ENCODE peak calls at places on chromosomes 7 and 10, in five cellular contexts. One of them, this sample, is unnamed.

GRCh38 chr10:102395677-102396197 is at the start of gene NFKB2:
- DNase-seq in endothelial cell: no peak
- DNase-seq in tibial nerve: no peak
- DNase-seq in H9: no peak
- DNase-seq in fibroblast of lung: no peak
- DNase-seq in this sample: peak; percentile 51

GRCh38 chr7:55132890-55133551 is 114.2 kb downstream of the EGFR start:
- DNase-seq in endothelial cell: no peak
- DNase-seq in tibial nerve: peak; percentile 61
- DNase-seq in H9: no peak
- DNase-seq in fibroblast of lung: peak; percentile 98
- DNase-seq in this sample: peak; percentile 97

GRCh38 chr10:116704926-116705325 is 37.4 kb downstream of the HSPA12A start:
- DNase-seq in endothelial cell: no peak
- DNase-seq in tibial nerve: no peak
- DNase-seq in H9: no peak
- DNase-seq in fibroblast of lung: no peak
- DNase-seq in this sample: no peak

GRCh38 chr7:82164813-82165212 is 278.8 kb downstream of the CACNA2D1 start:
- DNase-seq in endothelial cell: no peak
- DNase-seq in tibial nerve: no peak
- DNase-seq in H9: no peak
- DNase-seq in fibroblast of lung: peak; percentile 82
- DNase-seq in this sample: no peak

GRCh38 chr7:115676080-115676479 is 354.5 kb downstream of the TFEC start:
- DNase-seq in endothelial cell: peak; percentile 11
- DNase-seq in tibial nerve: no peak
- DNase-seq in H9: no peak
- DNase-seq in fibroblast of lung: peak; percentile 79
- DNase-seq in this sample: no peak

GRCh38 chr10:118047363-118047719 is 600 bp upstream of the RAB11FIP2 start:
- DNase-seq in endothelial cell: no peak
- DNase-seq in tibial nerve: no peak
- DNase-seq in H9: no peak
- DNase-seq in fibroblast of lung: no peak
- DNase-seq in this sample: no peak

GRCh38 chr7:158432369-158433270 is 155.0 kb downstream of the PTPRN2 start:
- DNase-seq in endothelial cell: no peak
- DNase-seq in tibial nerve: no peak
- DNase-seq in H9: no peak
- DNase-seq in fibroblast of lung: peak; percentile 67
- DNase-seq in this sample: peak; percentile 98

GRCh38 chr7:127396184-127396583 is 3.7 kb upstream of the ZNF800 start:
- DNase-seq in endothelial cell: no peak
- DNase-seq in tibial nerve: no peak
- DNase-seq in H9: peak; percentile 33
- DNase-seq in fibroblast of lung: peak; percentile 14
- DNase-seq in this sample: peak; percentile 18

GRCh38 chr7:87216701-87217508 is 2.6 kb downstream of the TMEM243 start:
- DNase-seq in endothelial cell: no peak
- DNase-seq in tibial nerve: no peak
- DNase-seq in H9: no peak
- DNase-seq in fibroblast of lung: no peak
- DNase-seq in this sample: no peak

GRCh38 chr7:12685550-12685949 is 1.9 kb upstream of the ARL4A start:
- DNase-seq in endothelial cell: peak; percentile 54
- DNase-seq in tibial nerve: no peak
- DNase-seq in H9: peak; percentile 81
- DNase-seq in fibroblast of lung: peak; percentile 53
- DNase-seq in this sample: peak; percentile 46
- TF ChIP-seq CTCF in endothelial cell: peak; percentile 55
- TF ChIP-seq CTCF in tibial nerve: no peak
- TF ChIP-seq CTCF in H9: peak; percentile 75
- TF ChIP-seq CTCF in fibroblast of lung: peak; percentile 51
- TF ChIP-seq CTCF in this sample: peak; percentile 14

GRCh38 chr10:132253092-132253687 is 54.6 kb downstream of the STK32C start:
- DNase-seq in endothelial cell: no peak
- DNase-seq in tibial nerve: no peak
- DNase-seq in H9: no peak
- DNase-seq in fibroblast of lung: no peak
- DNase-seq in this sample: no peak

GRCh38 chr10:132251928-132252327 is 55.8 kb downstream of the STK32C start:
- DNase-seq in endothelial cell: no peak
- DNase-seq in tibial nerve: no peak
- DNase-seq in H9: no peak
- DNase-seq in fibroblast of lung: no peak
- DNase-seq in this sample: no peak

GRCh38 chr10:132250456-132251223 is 57.1 kb downstream of the STK32C start:
- DNase-seq in endothelial cell: no peak
- DNase-seq in tibial nerve: no peak
- DNase-seq in H9: no peak
- DNase-seq in fibroblast of lung: no peak
- DNase-seq in this sample: no peak

GRCh38 chr10:132254841-132255240 is 52.9 kb downstream of the STK32C start:
- DNase-seq in endothelial cell: no peak
- DNase-seq in tibial nerve: no peak
- DNase-seq in H9: no peak
- DNase-seq in fibroblast of lung: no peak
- DNase-seq in this sample: no peak

DNA sequence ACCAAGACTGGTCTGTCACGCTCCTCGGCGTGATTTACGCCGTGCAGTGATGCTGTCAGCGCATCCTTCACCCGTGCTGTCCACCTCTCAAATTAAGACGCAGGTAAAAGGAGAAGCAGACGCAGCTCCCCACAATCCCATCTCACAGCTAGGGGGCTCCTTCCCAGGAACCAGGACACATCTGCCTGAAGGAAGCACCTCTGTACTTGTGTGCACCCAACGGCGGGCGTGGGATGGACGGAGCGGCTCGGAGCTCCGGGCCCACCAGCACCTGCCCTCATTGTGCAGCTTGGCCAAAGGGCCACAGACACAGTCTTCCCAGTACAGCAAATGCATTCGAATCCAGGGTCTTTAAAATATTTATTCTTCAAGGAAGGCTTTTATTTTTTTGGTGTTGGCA is 55.3 kb downstream of the STK32C start:
- DNase-seq in endothelial cell: no peak
- DNase-seq in tibial nerve: no peak
- DNase-seq in H9: no peak
- DNase-seq in fibroblast of lung: no peak
- DNase-seq in this sample: no peak
- TF ChIP-seq CTCF in endothelial cell: no peak
- TF ChIP-seq CTCF in tibial nerve: no peak
- TF ChIP-seq CTCF in H9: peak; percentile 46
- TF ChIP-seq CTCF in fibroblast of lung: no peak
- TF ChIP-seq CTCF in this sample: no peak

GRCh38 chr7:144786522-144786921 is 49.3 kb downstream of the TPK1 start:
- DNase-seq in endothelial cell: peak; percentile 4
- DNase-seq in tibial nerve: no peak
- DNase-seq in H9: no peak
- DNase-seq in fibroblast of lung: no peak
- DNase-seq in this sample: peak; percentile 23

GRCh38 chr7:144784943-144785342 is 50.9 kb downstream of the TPK1 start:
- DNase-seq in endothelial cell: no peak
- DNase-seq in tibial nerve: no peak
- DNase-seq in H9: no peak
- DNase-seq in fibroblast of lung: no peak
- DNase-seq in this sample: peak; percentile 22

GRCh38 chr7:144786079-144786478 is 49.8 kb downstream of the TPK1 start:
- DNase-seq in endothelial cell: no peak
- DNase-seq in tibial nerve: no peak
- DNase-seq in H9: no peak
- DNase-seq in fibroblast of lung: no peak
- DNase-seq in this sample: no peak

GRCh38 chr7:144785491-144785890 is 50.4 kb downstream of the TPK1 start:
- DNase-seq in endothelial cell: no peak
- DNase-seq in tibial nerve: no peak
- DNase-seq in H9: no peak
- DNase-seq in fibroblast of lung: no peak
- DNase-seq in this sample: no peak

DNA sequence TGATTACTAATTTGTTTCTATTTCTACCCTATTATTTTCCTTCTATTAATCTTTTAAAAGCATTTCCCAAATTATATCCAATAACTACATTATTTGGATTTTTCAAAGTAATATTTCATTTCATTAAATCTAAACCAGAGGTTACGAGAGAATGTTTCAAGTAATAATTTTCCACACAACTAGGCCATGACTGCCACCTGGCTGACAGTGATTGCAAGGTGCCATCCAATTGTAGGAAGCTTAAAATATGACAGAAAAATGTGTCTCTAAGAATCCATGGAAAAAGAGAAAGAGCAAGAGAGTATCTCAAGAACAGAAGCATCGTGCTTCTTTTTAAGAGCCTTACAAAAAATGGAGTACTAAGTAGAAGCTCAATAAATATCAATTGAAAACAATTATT is 48.7 kb downstream of the TPK1 start:
- DNase-seq in endothelial cell: peak; percentile 5
- DNase-seq in tibial nerve: no peak
- DNase-seq in H9: no peak
- DNase-seq in fibroblast of lung: no peak
- DNase-seq in this sample: peak; percentile 29
- TF ChIP-seq CTCF in endothelial cell: peak; percentile 43
- TF ChIP-seq CTCF in tibial nerve: no peak
- TF ChIP-seq CTCF in H9: peak; percentile 57
- TF ChIP-seq CTCF in fibroblast of lung: no peak
- TF ChIP-seq CTCF in this sample: peak; percentile 17

DNA sequence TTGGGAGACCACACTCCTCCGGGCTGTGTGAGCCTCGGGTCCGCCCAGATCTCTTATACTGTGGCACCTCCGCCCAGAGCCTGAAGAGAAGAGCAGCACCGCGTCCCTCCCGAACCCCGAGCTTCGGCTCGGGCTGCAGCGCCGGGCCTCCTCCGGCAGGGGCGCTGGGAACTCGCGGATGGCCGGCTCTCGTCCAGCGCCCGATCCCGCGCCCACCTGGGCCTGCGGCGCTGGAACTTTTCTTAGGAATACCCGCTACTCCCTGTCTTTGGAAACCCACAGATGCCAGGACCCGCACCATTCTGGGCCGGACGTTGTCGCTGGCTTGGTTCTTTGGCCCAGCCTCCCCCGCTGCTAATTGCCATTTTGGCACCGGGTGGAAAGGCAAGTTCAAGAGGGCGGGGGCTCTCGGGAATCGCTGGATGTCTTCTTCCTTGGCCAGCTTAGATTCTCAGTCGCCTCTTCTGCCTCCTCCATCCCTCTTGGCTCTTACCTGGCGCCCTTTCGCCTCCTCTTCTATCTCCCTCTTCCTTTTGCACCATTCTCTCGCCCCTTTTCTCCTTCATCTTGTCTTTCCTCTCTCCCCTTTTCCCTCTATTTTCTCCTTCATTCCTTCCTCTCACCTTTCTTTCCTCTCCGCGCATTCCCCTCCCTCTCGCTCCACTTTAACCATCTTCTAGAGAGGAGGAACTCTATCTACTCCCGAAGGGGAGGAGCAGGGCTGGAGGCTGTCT is 2.1 kb upstream of the SORCS3 start:
- DNase-seq in endothelial cell: peak; percentile 78
- DNase-seq in tibial nerve: no peak
- DNase-seq in H9: peak; percentile 83
- DNase-seq in fibroblast of lung: no peak
- DNase-seq in this sample: no peak
- TF ChIP-seq CTCF in endothelial cell: peak; percentile 68
- TF ChIP-seq CTCF in tibial nerve: peak; percentile 41
- TF ChIP-seq CTCF in H9: peak; percentile 86
- TF ChIP-seq CTCF in fibroblast of lung: peak; percentile 9
- TF ChIP-seq CTCF in this sample: peak; percentile 38

DNA sequence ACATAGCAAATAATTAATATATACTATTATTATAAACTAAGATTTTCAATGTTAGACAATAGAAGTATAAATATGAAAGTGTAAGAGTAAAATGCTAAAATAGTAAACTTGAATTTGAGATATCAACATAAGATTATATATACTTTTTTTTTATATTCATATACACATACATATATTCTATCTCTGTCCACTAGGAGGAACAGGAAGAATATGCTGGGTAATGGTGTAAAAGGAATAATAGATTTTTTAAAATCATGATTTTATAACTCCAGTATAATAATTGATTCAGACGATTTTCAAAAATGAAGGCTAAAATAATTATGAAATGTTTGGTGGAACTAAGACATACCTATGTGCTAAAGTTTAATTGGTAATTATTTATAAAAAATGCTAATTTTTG is 37.7 kb downstream of the AGMO start:
- DNase-seq in endothelial cell: no peak
- DNase-seq in tibial nerve: no peak
- DNase-seq in H9: no peak
- DNase-seq in fibroblast of lung: no peak
- DNase-seq in this sample: no peak
- TF ChIP-seq CTCF in endothelial cell: no peak
- TF ChIP-seq CTCF in tibial nerve: no peak
- TF ChIP-seq CTCF in H9: no peak
- TF ChIP-seq CTCF in fibroblast of lung: no peak
- TF ChIP-seq CTCF in this sample: no peak

GRCh38 chr7:17971392-17971791 is 31.1 kb upstream of the SNX13 start:
- DNase-seq in endothelial cell: no peak
- DNase-seq in tibial nerve: no peak
- DNase-seq in H9: no peak
- DNase-seq in fibroblast of lung: peak; percentile 50
- DNase-seq in this sample: peak; percentile 4
- TF ChIP-seq CTCF in endothelial cell: no peak
- TF ChIP-seq CTCF in tibial nerve: no peak
- TF ChIP-seq CTCF in H9: no peak
- TF ChIP-seq CTCF in fibroblast of lung: no peak
- TF ChIP-seq CTCF in this sample: peak; percentile 30

GRCh38 chr7:142391191-142391992 is 133.5 kb upstream of the PRSS58 start:
- DNase-seq in endothelial cell: peak; percentile 79
- DNase-seq in tibial nerve: no peak
- DNase-seq in H9: peak; percentile 76
- DNase-seq in fibroblast of lung: no peak
- DNase-seq in this sample: peak; percentile 32
- TF ChIP-seq CTCF in endothelial cell: peak; percentile 65
- TF ChIP-seq CTCF in tibial nerve: no peak
- TF ChIP-seq CTCF in H9: peak; percentile 90
- TF ChIP-seq CTCF in fibroblast of lung: peak; percentile 40
- TF ChIP-seq CTCF in this sample: peak; percentile 20